ENCODE peak calls at places on chromosomes 13 and 19, in nine cellular contexts. M is NCI-H2081; X is activated CD4-positive, alpha-beta T cell treated with anti-CD3 and anti-CD28 coated beads, Interleukin-2, amount 50 U/mL, for 1 hour; E is HEK293T; O is neural progenitor cell; Q is stomach; D is caudate nucleus; Z is RWPE1; T is breast epithelium. L is an unnamed sample.

GRCh38 chr19:45195764-45196163 is 17.2 kb downstream of the BLOC1S3 start:
- DNase-seq in M (no peak), X (no peak), E (no peak), O (no peak), Q (no peak), D (no peak), Z (peak), T (no peak), L (no peak)

GRCh38 chr13:24348797-24349515 is 39.6 kb downstream of the C1QTNF9 start:
- DNase-seq in M (peak), X (no peak), E (no peak), O (no peak), Q (peak), D (no peak), Z (no peak), T (no peak), L (peak)

GRCh38 chr13:44463759-44464158 is 90.1 kb downstream of the SERP2 start:
- DNase-seq in M (no peak), X (no peak), E (no peak), O (no peak), Q (no peak), D (no peak), Z (no peak), T (no peak), L (no peak)

GRCh38 chr19:17479325-17479791 is 9.0 kb downstream of the SLC27A1 start:
- DNase-seq in M (no peak), X (no peak), E (no peak), O (no peak), Q (no peak), D (peak), Z (no peak), T (no peak), L (no peak)

GRCh38 chr13:46345866-46346265 is 41.2 kb downstream of the RUBCNL start:
- DNase-seq in M (no peak), X (no peak), E (no peak), O (no peak), Q (no peak), D (no peak), Z (no peak), T (no peak), L (no peak)

GRCh38 chr13:112370311-112370710 is 5.8 kb upstream of the SPACA7 start:
- DNase-seq in M (no peak), X (no peak), E (no peak), O (no peak), Q (no peak), D (no peak), Z (no peak), T (no peak), L (no peak)

GRCh38 chr19:48896191-48896720 is 2.3 kb downstream of the TULP2 start:
- DNase-seq in M (no peak), X (no peak), E (peak), O (peak), Q (no peak), D (no peak), Z (no peak), T (no peak), L (no peak)

GRCh38 chr13:50267917-50268316 is 252.7 kb downstream of the KCNRG start:
- DNase-seq in M (no peak), X (no peak), E (no peak), O (no peak), Q (peak), D (no peak), Z (no peak), T (no peak), L (no peak)

GRCh38 chr19:39934584-39935233 is at the start of gene FCGBP:
- DNase-seq in M (no peak), X (no peak), E (no peak), O (no peak), Q (peak), D (no peak), Z (no peak), T (no peak), L (no peak)

GRCh38 chr13:41231786-41232185 is 31.6 kb downstream of the MTRF1 start:
- DNase-seq in M (no peak), X (no peak), E (no peak), O (no peak), Q (peak), D (no peak), Z (no peak), T (no peak), L (peak)

GRCh38 chr13:108787709-108788394 is 158.4 kb downstream of the MYO16 start:
- DNase-seq in M (no peak), X (no peak), E (no peak), O (no peak), Q (no peak), D (no peak), Z (no peak), T (no peak), L (no peak)

GRCh38 chr19:9934132-9934950 is 2.0 kb downstream of the OLFM2 start:
- DNase-seq in M (peak), X (peak), E (peak), O (peak), Q (peak), D (no peak), Z (peak), T (peak), L (peak)

GRCh38 chr19:46614114-46614701 is 10.7 kb downstream of the PTGIR start:
- DNase-seq in M (peak), X (peak), E (peak), O (peak), Q (peak), D (peak), Z (peak), T (peak), L (peak)

GRCh38 chr19:48967346-48968178 is 2.5 kb downstream of the FTL start:
- DNase-seq in M (no peak), X (no peak), E (no peak), O (no peak), Q (no peak), D (no peak), Z (no peak), T (no peak), L (no peak)

GRCh38 chr19:32336259-32337111 is 8.9 kb upstream of the ZNF507 start:
- DNase-seq in M (no peak), X (no peak), E (no peak), O (no peak), Q (no peak), D (no peak), Z (no peak), T (no peak), L (no peak)

GRCh38 chr13:43730642-43731041 is 56.1 kb downstream of the ENOX1 start:
- DNase-seq in M (no peak), X (no peak), E (no peak), O (no peak), Q (no peak), D (no peak), Z (no peak), T (no peak), L (no peak)

GRCh38 chr19:19551862-19552192 is 13.8 kb downstream of the CILP2 start:
- DNase-seq in M (no peak), X (no peak), E (no peak), O (no peak), Q (no peak), D (no peak), Z (no peak), T (no peak), L (no peak)

GRCh38 chr19:31337007-31337914 is 12.0 kb downstream of the TSHZ3 start:
- DNase-seq in M (no peak), X (no peak), E (no peak), O (no peak), Q (no peak), D (no peak), Z (no peak), T (no peak), L (no peak)

GRCh38 chr13:45361596-45362206 is 20.7 kb upstream of the TPT1 start:
- DNase-seq in M (no peak), X (no peak), E (no peak), O (no peak), Q (no peak), D (no peak), Z (peak), T (peak), L (no peak)

GRCh38 chr13:113645329-113645728 is 12.7 kb downstream of the ATP4B start:
- DNase-seq in M (no peak), X (no peak), E (no peak), O (no peak), Q (no peak), D (no peak), Z (no peak), T (peak), L (no peak)

GRCh38 chr19:10518444-10519361 is 1.5 kb upstream of the S1PR5 start:
- DNase-seq in M (no peak), X (no peak), E (no peak), O (peak), Q (no peak), D (no peak), Z (no peak), T (no peak), L (no peak)

GRCh38 chr19:51799311-51799997 is 4.5 kb downstream of the FPR3 start:
- DNase-seq in M (no peak), X (no peak), E (no peak), O (no peak), Q (peak), D (no peak), Z (peak), T (peak), L (no peak)

GRCh38 chr19:54201172-54201701 is 579 bp downstream of the RPS9 start:
- DNase-seq in M (no peak), X (no peak), E (no peak), O (no peak), Q (no peak), D (no peak), Z (no peak), T (no peak), L (no peak)

L was measured in NCI-H1092.